ENCODE peak calls at places on chromosomes 12 and 14, in five cellular contexts. K, A, C, O and B are unnamed samples.

GRCh38 chr14:68824517-68825347 is 31.9 kb upstream of the ZFP36L1 start:
- DNase-seq in K (peak), A (peak), C (no peak), O (peak), B (no peak)

GRCh38 chr12:43069768-43070221 is 480.2 kb upstream of the PRICKLE1 start:
- DNase-seq in K (no peak), A (no peak), C (no peak), O (no peak), B (no peak)

GRCh38 chr12:45415393-45415817 is 199.5 kb downstream of the ANO6 start:
- DNase-seq in K (peak), A (no peak), C (peak), O (no peak), B (no peak)

GRCh38 chr14:77033622-77034521 is 5.4 kb upstream of the IRF2BPL start:
- DNase-seq in K (peak), A (peak), C (peak), O (no peak), B (peak)

GRCh38 chr12:32918890-32919791 is 22.6 kb upstream of the PKP2 start:
- DNase-seq in K (no peak), A (no peak), C (no peak), O (no peak), B (no peak)

GRCh38 chr12:69102856-69103255 is 136.5 kb upstream of the CPSF6 start:
- DNase-seq in K (no peak), A (no peak), C (no peak), O (no peak), B (no peak)

GRCh38 chr12:76029982-76030377 is 1.6 kb downstream of the PHLDA1 start:
- DNase-seq in K (peak), A (no peak), C (no peak), O (no peak), B (peak)

GRCh38 chr12:113070117-113070906 is 13.8 kb downstream of the DTX1 start:
- DNase-seq in K (no peak), A (no peak), C (peak), O (no peak), B (no peak)

GRCh38 chr12:46459881-46460545 is 87.4 kb upstream of the SLC38A2 start:
- DNase-seq in K (no peak), A (no peak), C (peak), O (no peak), B (no peak)

GRCh38 chr14:97077253-97077653 is 280.1 kb downstream of the VRK1 start:
- DNase-seq in K (no peak), A (no peak), C (no peak), O (no peak), B (no peak)